ENCODE peak calls at places on chromosomes 12 and 14, in four cellular contexts. C is GM12878, O is WTC11, L is SK-N-SH. Z is an unnamed sample.

GRCh38 chr12:79083181-79083580 is 218.6 kb downstream of the SYT1 start:
- DNase-seq in L (no peak), O (no peak), C (no peak), Z (no peak)

GRCh38 chr12:82019533-82019932 is 260.4 kb upstream of the PPFIA2 start:
- DNase-seq in O (no peak), L (no peak), C (no peak), Z (no peak)

GRCh38 chr12:97940629-97941028 is 478.0 kb downstream of the RMST start:
- DNase-seq in L (no peak), C (no peak), O (no peak), Z (no peak)

GRCh38 chr12:124172646-124173045 is 122.2 kb upstream of the RFLNA start:
- DNase-seq in L (no peak), C (no peak), O (no peak), Z (no peak)

GRCh38 chr14:75247286-75247922 is 31.2 kb upstream of the FOS start:
- DNase-seq in C (peak), L (no peak), O (no peak), Z (no peak)

GRCh38 chr12:80352476-80352875 is 91.6 kb upstream of the PTPRQ start:
- DNase-seq in O (no peak), L (no peak), C (no peak), Z (no peak)

GRCh38 chr14:79820866-79821535 is 390.3 kb downstream of the DIO2 start:
- DNase-seq in L (peak), O (no peak), C (no peak), Z (no peak)

GRCh38 chr14:101734241-101734847 is 27.2 kb upstream of the PPP2R5C start:
- DNase-seq in C (no peak), O (no peak), L (no peak), Z (no peak)

GRCh38 chr14:75905505-75905904 is 76.3 kb downstream of the TGFB3 start:
- DNase-seq in L (no peak), C (no peak), O (no peak), Z (no peak)

GRCh38 chr12:92802906-92803305 is 100.1 kb downstream of the PLEKHG7 start:
- DNase-seq in L (no peak), O (no peak), C (no peak), Z (no peak)

GRCh38 chr14:23053426-23053825 is 3.9 kb downstream of the CDH24 start:
- DNase-seq in L (no peak), C (no peak), O (no peak), Z (no peak)

GRCh38 chr14:101716077-101716950 is 45.2 kb upstream of the PPP2R5C start:
- DNase-seq in O (no peak), L (no peak), C (no peak), Z (peak)

GRCh38 chr12:51900323-51900889 is 6.9 kb upstream of the ACVRL1 start:
- DNase-seq in L (no peak), C (no peak), O (no peak), Z (no peak)

GRCh38 chr12:15682826-15683225 is 106.4 kb downstream of the EPS8 start:
- DNase-seq in C (no peak), L (no peak), O (no peak), Z (no peak)

DNA sequence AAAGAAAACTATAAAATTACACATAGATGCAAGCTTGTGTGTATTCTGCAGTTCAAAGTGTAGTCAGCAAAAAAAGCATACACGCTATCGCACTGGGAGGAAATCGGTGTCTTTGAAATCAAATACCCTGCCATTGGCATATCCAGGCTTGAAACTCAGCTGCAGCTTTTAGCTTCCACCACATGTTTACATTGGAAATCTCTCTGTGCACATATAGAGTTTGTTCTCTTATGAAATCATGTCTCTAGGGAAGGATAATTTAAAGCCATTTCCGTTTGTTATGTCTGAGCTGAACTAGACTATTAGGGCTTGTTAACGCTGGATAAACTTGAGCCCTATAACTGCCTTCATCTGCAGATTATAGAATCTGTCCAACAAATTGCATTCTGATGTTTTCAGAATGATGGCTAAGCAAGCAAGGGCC is 443.0 kb downstream of the ZFP36L1 start:
- DNase-seq in C (no peak), L (no peak), O (no peak), Z (no peak)
- TF ChIP-seq USF1 in C (no peak), L (no peak), O (no peak), Z (no peak)

DNA sequence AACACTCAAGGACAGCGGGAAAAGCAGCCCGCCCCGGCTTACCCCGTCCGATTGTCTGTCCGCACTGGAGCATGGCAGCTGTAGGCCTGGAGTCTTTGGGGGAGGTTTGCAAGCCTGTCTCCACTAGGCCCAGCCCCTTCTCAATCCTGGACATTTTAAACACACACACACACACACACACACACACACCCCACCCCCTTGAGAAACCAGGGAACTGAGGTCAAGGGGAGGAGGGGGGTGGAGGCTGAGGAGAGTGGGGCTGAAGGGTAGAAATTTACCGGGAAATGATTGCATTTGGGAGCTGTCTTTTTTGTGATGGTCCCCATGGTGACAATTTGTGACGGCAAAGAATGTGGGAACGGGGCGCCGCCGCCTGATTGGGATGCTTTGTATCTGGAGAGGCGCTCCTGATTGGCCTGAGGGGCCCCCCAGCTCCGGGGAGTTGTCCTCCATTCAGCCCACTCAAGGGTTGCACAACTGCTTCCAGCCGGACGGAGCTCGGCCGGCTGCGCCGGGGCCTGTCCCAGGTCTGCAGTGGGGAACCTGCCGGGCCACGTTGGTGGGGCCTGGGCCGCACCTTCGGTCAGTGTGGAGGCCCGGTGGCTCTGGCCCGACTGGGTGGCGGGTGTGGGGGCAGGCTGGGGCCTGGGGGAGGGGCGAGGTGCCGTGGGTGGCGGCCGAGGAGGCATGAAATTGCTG is at the start of gene FAM181A:
- DNase-seq in O (no peak), C (no peak), L (no peak), Z (no peak)
- TF ChIP-seq USF1 in O (no peak), C (no peak), L (no peak), Z (no peak)

GRCh38 chr12:65742481-65742971 is 81.8 kb upstream of the HMGA2 start:
- DNase-seq in C (no peak), O (peak), L (no peak), Z (no peak)

GRCh38 chr12:65740873-65741600 is 83.2 kb upstream of the HMGA2 start:
- DNase-seq in O (peak), L (peak), C (no peak), Z (peak)

GRCh38 chr12:65739606-65740005 is 84.7 kb upstream of the HMGA2 start:
- DNase-seq in L (no peak), C (no peak), O (no peak), Z (no peak)

GRCh38 chr12:65741662-65742480 is 82.4 kb upstream of the HMGA2 start:
- DNase-seq in C (no peak), L (peak), O (peak), Z (no peak)

DNA sequence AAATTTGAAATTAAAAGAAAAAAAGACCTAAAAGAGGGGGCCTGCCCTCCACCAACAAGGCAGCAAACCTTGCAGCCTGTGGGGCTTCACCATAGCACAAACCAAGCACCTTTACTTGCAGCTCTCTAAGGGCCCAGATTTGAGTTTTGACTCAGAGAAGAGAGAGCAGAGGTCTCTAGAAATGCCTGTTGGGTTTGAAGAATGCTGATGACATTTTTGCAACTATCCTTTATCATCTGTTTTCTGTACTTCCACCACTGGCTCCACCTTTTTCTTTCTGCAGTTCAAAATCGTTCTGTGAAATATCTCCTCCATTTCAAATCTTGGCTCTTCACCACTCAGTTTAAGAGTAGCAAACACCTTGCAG is 83.8 kb upstream of the HMGA2 start:
- DNase-seq in L (no peak), C (no peak), O (no peak), Z (no peak)
- TF ChIP-seq USF1 in L (no peak), C (no peak), O (no peak), Z (no peak)

DNA sequence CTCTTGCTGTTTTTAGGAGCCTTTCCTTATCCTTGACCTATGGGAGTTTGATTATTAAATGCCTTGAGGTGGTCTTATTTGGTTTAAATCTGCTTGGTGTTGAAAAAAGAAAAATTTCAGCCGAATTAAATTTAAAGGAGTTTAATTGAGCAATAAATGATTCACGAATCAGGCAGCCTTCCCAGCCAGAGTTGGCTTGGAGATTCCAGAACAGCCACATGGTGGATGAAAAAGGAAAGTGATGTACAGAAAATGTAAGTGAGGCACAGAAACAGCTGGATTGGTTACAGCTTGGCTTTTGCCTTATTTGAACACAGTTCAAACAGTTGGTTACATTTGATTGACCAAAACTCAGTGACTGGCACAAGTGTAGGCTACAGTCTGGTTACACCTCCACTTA is 69.7 kb downstream of the WASHC3 start:
- DNase-seq in L (no peak), C (no peak), O (no peak), Z (no peak)
- TF ChIP-seq USF1 in L (no peak), C (no peak), O (no peak), Z (no peak)

GRCh38 chr12:8077207-8077606 is 4.9 kb upstream of the NECAP1 start:
- DNase-seq in C (no peak), O (no peak), L (peak), Z (no peak)
- TF ChIP-seq USF1 in C (no peak), O (no peak), L (no peak), Z (no peak)

DNA sequence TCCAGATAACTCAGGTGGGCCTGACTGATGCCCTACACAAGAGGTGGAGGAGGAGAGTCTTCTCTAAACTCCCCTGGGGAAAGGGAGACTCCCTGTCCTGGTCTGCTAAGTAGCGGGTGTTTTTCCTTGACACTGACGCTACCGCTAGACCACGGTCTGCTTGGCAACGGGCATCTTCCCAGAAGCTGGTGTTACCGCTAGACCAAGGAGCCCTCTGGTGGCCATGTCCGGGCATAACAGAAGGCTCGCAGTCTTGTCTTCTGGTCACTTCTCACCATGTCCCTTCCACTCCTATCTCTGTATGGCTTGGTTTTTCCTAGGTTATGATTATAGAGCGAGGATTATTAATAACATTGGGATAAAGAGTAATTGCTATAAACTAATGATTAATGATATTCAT is 965.5 kb downstream of the TMEM121 start:
- DNase-seq in C (no peak), O (peak), L (no peak), Z (no peak)
- TF ChIP-seq USF1 in C (no peak), O (no peak), L (no peak), Z (no peak)

DNA sequence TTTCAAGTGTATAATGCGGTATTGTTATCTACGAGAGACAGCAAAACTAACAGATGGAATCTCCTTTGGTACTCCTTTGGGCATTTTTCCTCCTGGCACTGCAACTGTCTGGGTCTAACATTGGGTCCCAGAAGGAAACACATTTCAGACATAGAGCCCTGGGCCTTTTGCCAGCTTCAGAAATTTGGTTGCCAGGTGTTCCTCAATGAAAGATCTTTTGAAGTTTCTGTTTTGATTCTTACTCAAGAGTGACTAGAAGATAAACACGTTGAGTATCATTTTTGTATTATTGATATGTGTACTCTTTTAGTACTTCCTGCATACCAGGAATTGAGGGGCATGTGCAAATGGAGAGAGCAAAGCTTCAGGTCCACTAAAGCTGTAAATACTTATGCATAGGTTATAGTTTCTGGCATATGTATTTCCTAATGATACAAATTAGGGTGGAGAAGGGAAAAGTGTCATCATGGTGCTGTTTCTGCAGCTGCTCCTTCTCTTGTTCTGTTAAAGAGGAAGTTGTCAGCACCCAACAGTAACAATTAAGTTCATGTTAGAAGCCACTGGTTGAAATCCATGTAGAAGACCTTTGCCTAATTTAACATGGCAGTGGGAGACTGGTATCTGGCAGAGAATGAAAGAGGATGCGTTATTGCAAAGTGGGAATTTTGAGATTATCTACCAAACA is 53.5 kb downstream of the SLC38A6 start:
- DNase-seq in C (peak), L (no peak), O (no peak), Z (no peak)
- TF ChIP-seq USF1 in C (no peak), L (no peak), O (no peak), Z (no peak)

GRCh38 chr12:132312516-132312915 is 16.9 kb downstream of the GALNT9 start:
- DNase-seq in L (no peak), O (no peak), C (no peak), Z (no peak)
- TF ChIP-seq USF1 in L (no peak), O (no peak), C (no peak), Z (no peak)